ENCODE peak calls at places on chromosomes 3 and 15, in six cellular contexts. M is occipital lobe; A is brain microvascular endothelial cell; O is activated T-helper 1 cell treated with anti-CD3 and anti-CD28 coated beads, Interleukin-2, amount 50 U/mL, for 16 hours; I is fibroblast of pulmonary artery; J is dorsolateral prefrontal cortex. H is an unnamed sample.

GRCh38 chr3:18007980-18008379 is 265.5 kb upstream of the TBC1D5 start:
- DNase-seq in A (peak; percentile 49), J (no peak), O (no peak), I (peak; percentile 42), M (no peak), H (no peak)

GRCh38 chr3:166785851-166786250 is 594.2 kb downstream of the ZBBX start:
- DNase-seq in J (no peak), M (no peak), O (no peak), A (no peak), I (no peak), H (no peak)

GRCh38 chr15:75468908-75469307 is 17.4 kb upstream of the SIN3A start:
- DNase-seq in M (no peak), A (no peak), I (peak; percentile 13), J (no peak), O (no peak), H (no peak)

GRCh38 chr3:89472101-89472500 is 364.7 kb downstream of the EPHA3 start:
- DNase-seq in M (no peak), I (no peak), J (no peak), O (no peak), A (no peak), H (no peak)

GRCh38 chr3:189099031-189099471 is 72.7 kb upstream of the TPRG1 start:
- DNase-seq in I (no peak), M (no peak), A (no peak), J (no peak), O (no peak), H (no peak)

GRCh38 chr3:113291572-113291971 is 80.2 kb downstream of the BOC start:
- DNase-seq in M (no peak), I (no peak), A (no peak), O (no peak), J (no peak), H (no peak)

GRCh38 chr3:184354121-184354728 is 7.2 kb downstream of the CLCN2 start:
- DNase-seq in A (no peak), J (no peak), O (peak; percentile 41), M (no peak), I (peak; percentile 41), H (peak; percentile 65)

GRCh38 chr15:91271565-91272153 is 171.6 kb downstream of the SV2B start:
- DNase-seq in I (peak; percentile 78), A (peak; percentile 49), J (peak; percentile 56), O (peak; percentile 20), M (peak; percentile 27), H (peak; percentile 45)

GRCh38 chr3:138417559-138417982 is 16.8 kb upstream of the ESYT3 start:
- DNase-seq in M (peak; percentile 59), A (peak; percentile 78), J (peak; percentile 85), I (peak; percentile 89), O (peak; percentile 27), H (peak; percentile 91)

GRCh38 chr15:76967067-76967466 is 27.9 kb upstream of the PSTPIP1 start:
- DNase-seq in M (no peak), J (no peak), O (no peak), A (no peak), I (no peak), H (no peak)

GRCh38 chr3:179750720-179751328 is 98.0 kb downstream of the USP13 start:
- DNase-seq in A (peak; percentile 24), I (peak; percentile 48), J (no peak), M (no peak), O (no peak), H (no peak)

GRCh38 chr3:96900600-96900999 is 86.2 kb downstream of the EPHA6 start:
- DNase-seq in O (no peak), M (no peak), I (no peak), J (no peak), A (no peak), H (no peak)

GRCh38 chr3:126834596-126835471 is 130.8 kb downstream of the CHCHD6 start:
- DNase-seq in O (no peak), A (no peak), J (no peak), M (no peak), I (no peak), H (no peak)

GRCh38 chr3:127718244-127718915 is 45.6 kb downstream of the ABTB1 start:
- DNase-seq in J (no peak), O (no peak), M (no peak), I (no peak), A (no peak), H (no peak)

GRCh38 chr3:59771760-59772159 is 721.9 kb upstream of the CFAP20DC start:
- DNase-seq in A (peak; percentile 94), J (no peak), I (peak; percentile 53), M (no peak), O (no peak), H (no peak)

GRCh38 chr15:64870350-64870749 is 28.6 kb downstream of the PLEKHO2 start:
- DNase-seq in A (no peak), O (no peak), I (no peak), J (no peak), M (no peak), H (no peak)